ENCODE peak calls at places on chromosomes 3 and 15, in nine cellular contexts. J is cardiac muscle cell; V is breast epithelium; G is psoas muscle; S is CD8-positive, alpha-beta memory T cell; P is CD8-positive, alpha-beta T cell; M is ovary; E is thoracic aorta; I is colonic mucosa. Q is an unnamed sample.

GRCh38 chr15:80578206-80578595 is 116.9 kb upstream of the ABHD17C start:
- DNase-seq in S (no peak), I (no peak), V (no peak), E (no peak), M (no peak), P (no peak), G (no peak), J (no peak), Q (no peak)

GRCh38 chr15:89998141-89998661 is 2.9 kb upstream of the ZNF710 start:
- DNase-seq in E (no peak), S (no peak), V (no peak), J (peak; percentile 35), M (no peak), I (no peak), P (no peak), G (no peak), Q (no peak)

GRCh38 chr15:41507820-41508290 is 5.8 kb downstream of the LTK start:
- DNase-seq in P (no peak), V (peak; percentile 78), I (peak; percentile 82), J (no peak), G (no peak), E (no peak), M (no peak), S (no peak), Q (no peak)

GRCh38 chr3:125194061-125194848 is 18.3 kb downstream of the SLC12A8 start:
- DNase-seq in S (no peak), M (no peak), P (no peak), V (no peak), I (no peak), J (no peak), E (no peak), G (no peak), Q (no peak)

GRCh38 chr3:190505381-190506003 is 8.4 kb upstream of the IL1RAP start:
- DNase-seq in M (no peak), S (no peak), E (no peak), P (no peak), I (no peak), G (no peak), J (no peak), V (no peak), Q (no peak)

GRCh38 chr15:44340410-44340809 is 51.9 kb downstream of the GOLM2 start:
- DNase-seq in S (no peak), M (no peak), J (peak; percentile 72), G (no peak), E (no peak), V (no peak), P (no peak), I (no peak), Q (no peak)

GRCh38 chr15:63013052-63013808 is 29.3 kb upstream of the TPM1 start:
- DNase-seq in M (no peak), P (no peak), I (no peak), E (no peak), J (peak; percentile 78), G (peak; percentile 29), S (no peak), V (no peak), Q (no peak)

GRCh38 chr15:85282504-85283115 is 97.8 kb upstream of the AKAP13 start:
- DNase-seq in S (no peak), E (no peak), J (peak; percentile 17), I (no peak), M (no peak), V (no peak), G (peak; percentile 42), P (no peak), Q (no peak)

GRCh38 chr3:57972421-57973111 is 35.7 kb upstream of the FLNB start:
- DNase-seq in S (no peak), I (peak; percentile 89), J (no peak), G (no peak), E (no peak), V (peak; percentile 62), P (no peak), M (no peak), Q (no peak)

GRCh38 chr15:57747206-57747605 is 40.7 kb downstream of the POLR2M start:
- DNase-seq in G (peak; percentile 25), S (no peak), P (no peak), V (no peak), E (no peak), I (no peak), J (peak; percentile 19), M (no peak), Q (peak; percentile 26)

GRCh38 chr15:39336926-39337325 is 244.0 kb upstream of the THBS1 start:
- DNase-seq in G (no peak), S (no peak), E (no peak), M (no peak), I (no peak), V (no peak), J (peak; percentile 23), P (no peak), Q (no peak)

GRCh38 chr15:77870195-77871065 is 207.1 kb downstream of the TBC1D2B start:
- DNase-seq in S (no peak), P (no peak), I (peak; percentile 80), V (peak; percentile 23), J (peak; percentile 69), M (peak; percentile 24), G (peak; percentile 65), E (no peak), Q (no peak)

GRCh38 chr15:84944311-84944710 is 37.3 kb upstream of the PDE8A start:
- DNase-seq in G (no peak), I (no peak), E (no peak), J (no peak), S (no peak), V (no peak), P (no peak), M (no peak), Q (no peak)

GRCh38 chr15:78921517-78921916 is 23.3 kb downstream of the CTSH start:
- DNase-seq in V (no peak), E (no peak), J (no peak), S (no peak), P (no peak), I (no peak), G (no peak), M (no peak), Q (no peak)

GRCh38 chr3:12894629-12895028 is 53.3 kb upstream of the RPL32 start:
- DNase-seq in E (no peak), V (no peak), G (peak; percentile 8), M (no peak), J (no peak), P (no peak), S (no peak), I (no peak), Q (no peak)

GRCh38 chr3:118097226-118097625 is 937.4 kb downstream of the IGSF11 start:
- DNase-seq in J (no peak), V (no peak), G (no peak), I (no peak), M (no peak), S (no peak), P (no peak), E (no peak), Q (no peak)

GRCh38 chr15:57496946-57497944 is 94.5 kb upstream of the MYZAP start:
- DNase-seq in V (peak; percentile 83), J (no peak), I (peak; percentile 66), P (no peak), E (no peak), M (no peak), G (no peak), S (no peak), Q (no peak)

DNA sequence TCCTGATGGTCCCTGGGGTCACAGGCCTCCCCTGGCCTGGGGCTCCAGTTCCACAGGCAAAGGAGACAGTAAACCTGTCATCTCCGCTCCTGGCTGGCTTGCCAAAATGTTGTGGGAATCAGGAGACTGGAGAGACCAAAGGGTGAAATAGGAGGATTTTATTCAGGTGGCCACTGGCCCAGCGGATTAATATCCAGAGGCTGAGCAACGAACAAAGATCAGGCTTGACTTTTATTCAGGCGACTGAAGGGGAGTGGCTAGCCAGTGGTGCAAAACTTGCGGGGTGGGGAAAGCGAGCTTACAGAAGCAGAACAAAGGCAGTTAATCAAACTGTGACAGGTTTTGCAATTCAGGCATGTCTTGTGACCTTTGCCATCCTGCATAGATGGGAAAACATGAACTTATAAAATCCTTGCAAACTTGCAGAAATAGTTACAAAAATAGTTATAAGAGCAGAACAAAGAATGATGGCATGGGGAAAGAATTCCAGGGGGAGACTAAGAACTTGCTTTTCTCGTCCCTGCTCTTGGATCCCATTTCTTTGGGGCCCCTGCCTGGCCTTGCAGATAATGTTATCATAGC is 19.8 kb upstream of the ACAD9 start:
- DNase-seq in S (no peak), I (no peak), G (no peak), V (no peak), P (no peak), M (no peak), J (peak; percentile 13), E (no peak), Q (no peak)
- H3K9me3 ChIP-seq in S (peaks cover 27% of the 10 kb centered on the region), I (no peaks in the 10 kb centered on the region), G (peaks cover 12% of the 10 kb centered on the region), V (peaks cover 25% of the 10 kb centered on the region), P (peaks cover 20% of the 10 kb centered on the region), M (peaks cover 12% of the 10 kb centered on the region), J (no peaks in the 10 kb centered on the region), E (peaks cover 32% of the 10 kb centered on the region), Q (peaks cover 7% of the 10 kb centered on the region)

GRCh38 chr15:29682781-29683180 is 139.5 kb downstream of the TJP1 start:
- DNase-seq in J (no peak), E (no peak), P (no peak), S (no peak), M (no peak), I (no peak), G (no peak), V (no peak), Q (no peak)
- H3K36me3 ChIP-seq in J (no peaks in the 10 kb centered on the region), E (no peaks in the 10 kb centered on the region), P (no peaks in the 10 kb centered on the region), S (no peaks in the 10 kb centered on the region), M (no peaks in the 10 kb centered on the region), I (no peaks in the 10 kb centered on the region), G (no peaks in the 10 kb centered on the region), V (no peaks in the 10 kb centered on the region), Q (no peaks in the 10 kb centered on the region)

DNA sequence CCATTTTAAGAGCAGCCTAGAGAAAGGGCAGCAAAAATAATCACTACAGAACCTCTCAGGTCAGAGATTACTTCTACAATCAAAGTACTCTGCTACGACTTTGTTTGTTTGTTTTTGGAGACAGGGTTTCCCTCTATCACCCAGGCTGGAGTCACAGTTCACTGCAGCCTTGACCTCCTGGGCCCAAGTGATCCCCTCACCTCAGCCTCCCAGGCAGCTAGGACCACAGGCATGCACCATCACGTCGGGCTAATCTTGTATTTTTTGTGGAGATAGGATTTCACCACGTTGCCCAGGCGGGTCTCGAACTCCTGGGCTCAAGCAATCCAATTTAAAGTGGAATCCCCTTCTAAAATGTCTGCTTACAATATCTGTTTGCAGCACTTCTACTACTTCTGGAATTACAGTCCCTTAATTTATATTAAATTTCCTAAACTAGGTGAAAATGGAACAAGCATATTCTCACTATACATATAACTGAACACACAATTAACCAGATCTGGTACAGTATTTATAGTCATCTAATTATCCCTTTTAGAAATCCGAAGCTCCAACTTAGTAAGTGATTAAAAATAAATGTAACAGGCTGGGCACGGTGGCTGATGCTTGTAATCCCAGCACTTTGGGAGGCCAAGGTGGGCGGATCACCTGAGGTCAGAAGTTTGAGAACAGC is 4.4 kb downstream of the UACA start:
- DNase-seq in M (no peak), G (no peak), E (no peak), V (no peak), J (no peak), S (no peak), I (no peak), P (no peak), Q (no peak)
- H3K4me1 ChIP-seq in M (peaks cover 4% of the 10 kb centered on the region), G (peaks cover 46% of the 10 kb centered on the region), E (peaks cover 53% of the 10 kb centered on the region), V (peaks cover 7% of the 10 kb centered on the region), J (peaks cover 43% of the 10 kb centered on the region), S (peaks cover 13% of the 10 kb centered on the region), I (no peaks in the 10 kb centered on the region), P (peaks cover 20% of the 10 kb centered on the region), Q (peaks cover 16% of the 10 kb centered on the region)

DNA sequence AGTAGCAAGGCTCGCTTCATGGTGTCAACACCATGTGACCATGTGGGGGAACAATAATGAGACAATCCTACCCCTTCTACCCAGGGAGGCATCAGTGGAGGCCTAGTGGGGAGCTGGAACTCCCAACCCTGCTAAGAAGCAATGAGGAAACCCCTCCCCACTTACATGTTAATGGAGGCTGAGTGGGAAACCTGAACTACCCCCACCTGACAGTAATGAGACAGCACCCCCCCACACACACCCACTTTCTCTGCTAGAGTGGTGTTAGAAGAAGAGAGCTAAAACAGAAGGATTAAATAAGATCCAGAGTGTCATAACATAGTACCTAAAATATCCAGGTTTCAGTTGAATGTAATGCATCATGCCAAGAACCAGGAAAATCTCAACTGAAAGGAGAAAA is 78.6 kb downstream of the NEO1 start:
- DNase-seq in G (no peak), M (no peak), S (no peak), I (no peak), P (no peak), V (no peak), J (no peak), E (no peak), Q (no peak)
- H3K9me3 ChIP-seq in G (no peaks in the 10 kb centered on the region), M (no peaks in the 10 kb centered on the region), S (no peaks in the 10 kb centered on the region), I (no peaks in the 10 kb centered on the region), P (no peaks in the 10 kb centered on the region), V (no peaks in the 10 kb centered on the region), J (no peaks in the 10 kb centered on the region), E (no peaks in the 10 kb centered on the region), Q (no peaks in the 10 kb centered on the region)